ENCODE peak calls at places on chromosomes 7 and 10, in eight cellular contexts. One of them, this sample, is unnamed.

GRCh38 chr7:95269640-95270039 is 54.7 kb downstream of the PON1 start:
- DNase-seq in neural crest cell: no peak
- DNase-seq in CD4-positive, alpha-beta T cell: no peak
- DNase-seq in fibroblast of mammary gland: no peak
- DNase-seq in tibial artery: no peak
- DNase-seq in dorsolateral prefrontal cortex: no peak
- DNase-seq in WERI-Rb-1: no peak
- DNase-seq in GM10248: no peak
- DNase-seq in this sample: no peak

GRCh38 chr10:62166331-62167154 is 102.1 kb downstream of the RTKN2 start:
- DNase-seq in neural crest cell: no peak
- DNase-seq in CD4-positive, alpha-beta T cell: no peak
- DNase-seq in fibroblast of mammary gland: peak
- DNase-seq in tibial artery: peak
- DNase-seq in dorsolateral prefrontal cortex: no peak
- DNase-seq in WERI-Rb-1: no peak
- DNase-seq in GM10248: peak
- DNase-seq in this sample: no peak

GRCh38 chr10:91378061-91378460 is 32.1 kb upstream of the HECTD2 start:
- DNase-seq in neural crest cell: no peak
- DNase-seq in CD4-positive, alpha-beta T cell: no peak
- DNase-seq in fibroblast of mammary gland: no peak
- DNase-seq in tibial artery: no peak
- DNase-seq in dorsolateral prefrontal cortex: no peak
- DNase-seq in WERI-Rb-1: no peak
- DNase-seq in GM10248: no peak
- DNase-seq in this sample: no peak

GRCh38 chr10:46237815-46238510 is 48.8 kb upstream of the ANTXRL start:
- DNase-seq in neural crest cell: no peak
- DNase-seq in CD4-positive, alpha-beta T cell: no peak
- DNase-seq in fibroblast of mammary gland: no peak
- DNase-seq in tibial artery: no peak
- DNase-seq in dorsolateral prefrontal cortex: no peak
- DNase-seq in WERI-Rb-1: no peak
- DNase-seq in GM10248: no peak
- DNase-seq in this sample: no peak

GRCh38 chr10:76085773-76086570 is 654.5 kb downstream of the LRMDA start:
- DNase-seq in neural crest cell: no peak
- DNase-seq in CD4-positive, alpha-beta T cell: no peak
- DNase-seq in fibroblast of mammary gland: no peak
- DNase-seq in tibial artery: no peak
- DNase-seq in dorsolateral prefrontal cortex: no peak
- DNase-seq in WERI-Rb-1: no peak
- DNase-seq in GM10248: no peak
- DNase-seq in this sample: no peak

GRCh38 chr10:4229106-4229505 is 444.1 kb upstream of the KLF6 start:
- DNase-seq in neural crest cell: no peak
- DNase-seq in CD4-positive, alpha-beta T cell: no peak
- DNase-seq in fibroblast of mammary gland: no peak
- DNase-seq in tibial artery: no peak
- DNase-seq in dorsolateral prefrontal cortex: no peak
- DNase-seq in WERI-Rb-1: no peak
- DNase-seq in GM10248: no peak
- DNase-seq in this sample: no peak

GRCh38 chr7:124679826-124680225 is 85.8 kb downstream of the GPR37 start:
- DNase-seq in neural crest cell: no peak
- DNase-seq in CD4-positive, alpha-beta T cell: no peak
- DNase-seq in fibroblast of mammary gland: no peak
- DNase-seq in tibial artery: no peak
- DNase-seq in dorsolateral prefrontal cortex: no peak
- DNase-seq in WERI-Rb-1: no peak
- DNase-seq in GM10248: no peak
- DNase-seq in this sample: no peak

GRCh38 chr10:75782463-75783248 is 351.2 kb downstream of the LRMDA start:
- DNase-seq in neural crest cell: no peak
- DNase-seq in CD4-positive, alpha-beta T cell: no peak
- DNase-seq in fibroblast of mammary gland: no peak
- DNase-seq in tibial artery: peak
- DNase-seq in dorsolateral prefrontal cortex: no peak
- DNase-seq in WERI-Rb-1: no peak
- DNase-seq in GM10248: no peak
- DNase-seq in this sample: no peak

GRCh38 chr10:30736685-30737232 is 107.2 kb upstream of the LYZL2 start:
- DNase-seq in neural crest cell: no peak
- DNase-seq in CD4-positive, alpha-beta T cell: no peak
- DNase-seq in fibroblast of mammary gland: peak
- DNase-seq in tibial artery: peak
- DNase-seq in dorsolateral prefrontal cortex: no peak
- DNase-seq in WERI-Rb-1: no peak
- DNase-seq in GM10248: peak
- DNase-seq in this sample: no peak

GRCh38 chr10:116687633-116688032 is 54.7 kb downstream of the HSPA12A start:
- DNase-seq in neural crest cell: no peak
- DNase-seq in CD4-positive, alpha-beta T cell: no peak
- DNase-seq in fibroblast of mammary gland: no peak
- DNase-seq in tibial artery: no peak
- DNase-seq in dorsolateral prefrontal cortex: no peak
- DNase-seq in WERI-Rb-1: no peak
- DNase-seq in GM10248: no peak
- DNase-seq in this sample: no peak

GRCh38 chr7:73342645-73343044 is 14.7 kb downstream of the FKBP6 start:
- DNase-seq in neural crest cell: no peak
- DNase-seq in CD4-positive, alpha-beta T cell: no peak
- DNase-seq in fibroblast of mammary gland: peak
- DNase-seq in tibial artery: no peak
- DNase-seq in dorsolateral prefrontal cortex: no peak
- DNase-seq in WERI-Rb-1: no peak
- DNase-seq in GM10248: no peak
- DNase-seq in this sample: no peak
- TF ChIP-seq CTCF in neural crest cell: peak
- TF ChIP-seq CTCF in CD4-positive, alpha-beta T cell: no peak
- TF ChIP-seq CTCF in fibroblast of mammary gland: peak
- TF ChIP-seq CTCF in tibial artery: peak
- TF ChIP-seq CTCF in dorsolateral prefrontal cortex: peak
- TF ChIP-seq CTCF in WERI-Rb-1: peak
- TF ChIP-seq CTCF in GM10248: no peak
- TF ChIP-seq CTCF in this sample: no peak

DNA sequence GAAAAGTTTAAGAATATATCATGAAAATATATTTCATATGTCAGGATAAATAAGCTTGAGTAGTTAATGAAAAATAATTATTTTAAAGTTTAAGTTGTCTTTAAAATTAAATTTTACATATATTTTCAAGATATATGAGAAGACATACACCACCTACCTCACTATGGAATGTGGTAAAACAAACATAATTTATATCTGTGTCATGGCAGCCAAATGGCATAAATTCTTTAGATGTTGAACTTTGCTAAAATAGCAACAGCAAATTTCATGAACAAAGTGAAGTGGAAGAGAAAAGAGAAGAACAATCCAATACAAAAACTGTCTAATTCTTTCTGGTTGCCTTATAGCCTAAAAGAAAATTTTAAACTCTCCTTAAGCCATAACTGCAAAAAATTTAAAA is 39.6 kb upstream of the SLC16A12 start:
- DNase-seq in neural crest cell: no peak
- DNase-seq in CD4-positive, alpha-beta T cell: no peak
- DNase-seq in fibroblast of mammary gland: no peak
- DNase-seq in tibial artery: no peak
- DNase-seq in dorsolateral prefrontal cortex: no peak
- DNase-seq in WERI-Rb-1: no peak
- DNase-seq in GM10248: no peak
- DNase-seq in this sample: no peak
- TF ChIP-seq CTCF in neural crest cell: no peak
- TF ChIP-seq CTCF in CD4-positive, alpha-beta T cell: no peak
- TF ChIP-seq CTCF in fibroblast of mammary gland: no peak
- TF ChIP-seq CTCF in tibial artery: no peak
- TF ChIP-seq CTCF in dorsolateral prefrontal cortex: no peak
- TF ChIP-seq CTCF in WERI-Rb-1: no peak
- TF ChIP-seq CTCF in GM10248: no peak
- TF ChIP-seq CTCF in this sample: no peak

DNA sequence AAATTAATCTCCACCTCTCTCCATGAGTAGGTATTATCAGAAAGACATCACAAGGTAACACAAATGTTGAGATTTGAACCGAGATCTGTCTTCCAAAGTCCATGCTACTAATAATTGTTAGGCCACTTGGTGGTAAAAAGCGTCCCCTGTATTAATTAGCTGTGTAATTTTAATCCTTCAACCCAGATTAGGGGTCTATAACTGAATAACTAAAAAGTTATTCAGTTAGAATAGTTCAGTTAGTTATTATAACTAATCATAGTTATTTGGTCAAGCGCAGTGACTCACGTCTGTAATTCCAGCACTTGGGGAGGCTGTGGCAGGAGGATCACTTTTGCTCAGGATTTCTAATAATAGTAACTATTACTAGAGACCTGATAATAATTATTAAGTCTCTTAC is 5.6 kb downstream of the PDSS1 start:
- DNase-seq in neural crest cell: no peak
- DNase-seq in CD4-positive, alpha-beta T cell: no peak
- DNase-seq in fibroblast of mammary gland: no peak
- DNase-seq in tibial artery: no peak
- DNase-seq in dorsolateral prefrontal cortex: no peak
- DNase-seq in WERI-Rb-1: no peak
- DNase-seq in GM10248: no peak
- DNase-seq in this sample: no peak
- TF ChIP-seq CTCF in neural crest cell: no peak
- TF ChIP-seq CTCF in CD4-positive, alpha-beta T cell: no peak
- TF ChIP-seq CTCF in fibroblast of mammary gland: no peak
- TF ChIP-seq CTCF in tibial artery: no peak
- TF ChIP-seq CTCF in dorsolateral prefrontal cortex: no peak
- TF ChIP-seq CTCF in WERI-Rb-1: no peak
- TF ChIP-seq CTCF in GM10248: no peak
- TF ChIP-seq CTCF in this sample: no peak

DNA sequence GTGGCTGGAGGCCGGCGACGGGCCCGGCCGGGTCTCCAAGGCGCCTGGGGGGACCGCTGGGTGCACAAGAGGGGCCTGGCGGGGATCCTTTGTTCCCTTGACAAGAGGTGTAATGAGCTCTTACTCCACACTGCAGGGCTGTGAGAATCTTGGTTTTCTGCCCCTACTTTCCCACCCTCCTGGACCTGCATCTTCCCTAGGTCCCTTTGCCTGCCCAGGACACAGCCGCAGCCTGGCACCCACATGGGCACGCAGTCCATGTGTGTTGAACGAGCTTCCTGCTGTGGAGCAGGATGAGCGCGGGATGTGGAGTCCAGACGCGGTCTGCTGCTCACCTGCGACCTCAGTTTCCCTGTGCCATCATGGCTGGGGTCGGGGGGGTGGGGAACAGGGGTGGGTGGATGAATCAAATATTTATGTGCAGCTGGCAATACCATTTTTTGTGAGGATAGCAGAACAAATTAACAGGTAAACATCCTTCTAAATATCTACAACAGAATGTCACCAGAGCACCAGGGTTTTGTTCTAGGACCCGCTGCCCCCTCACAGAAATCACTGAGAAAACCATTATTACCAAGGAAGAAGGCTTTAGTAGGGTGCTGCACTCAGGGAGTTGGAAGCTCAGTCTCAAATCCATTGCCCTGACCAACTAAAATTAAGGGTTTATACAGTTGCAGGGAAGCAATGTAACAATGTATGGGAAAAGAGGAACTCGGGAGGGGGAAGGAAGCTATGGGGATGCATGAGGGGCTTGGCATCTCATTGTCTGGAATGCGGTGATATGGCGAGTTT is 474 bp upstream of the NSMCE4A start:
- DNase-seq in neural crest cell: no peak
- DNase-seq in CD4-positive, alpha-beta T cell: no peak
- DNase-seq in fibroblast of mammary gland: no peak
- DNase-seq in tibial artery: no peak
- DNase-seq in dorsolateral prefrontal cortex: no peak
- DNase-seq in WERI-Rb-1: no peak
- DNase-seq in GM10248: no peak
- DNase-seq in this sample: no peak
- TF ChIP-seq CTCF in neural crest cell: no peak
- TF ChIP-seq CTCF in CD4-positive, alpha-beta T cell: peak
- TF ChIP-seq CTCF in fibroblast of mammary gland: no peak
- TF ChIP-seq CTCF in tibial artery: no peak
- TF ChIP-seq CTCF in dorsolateral prefrontal cortex: no peak
- TF ChIP-seq CTCF in WERI-Rb-1: no peak
- TF ChIP-seq CTCF in GM10248: peak
- TF ChIP-seq CTCF in this sample: peak

DNA sequence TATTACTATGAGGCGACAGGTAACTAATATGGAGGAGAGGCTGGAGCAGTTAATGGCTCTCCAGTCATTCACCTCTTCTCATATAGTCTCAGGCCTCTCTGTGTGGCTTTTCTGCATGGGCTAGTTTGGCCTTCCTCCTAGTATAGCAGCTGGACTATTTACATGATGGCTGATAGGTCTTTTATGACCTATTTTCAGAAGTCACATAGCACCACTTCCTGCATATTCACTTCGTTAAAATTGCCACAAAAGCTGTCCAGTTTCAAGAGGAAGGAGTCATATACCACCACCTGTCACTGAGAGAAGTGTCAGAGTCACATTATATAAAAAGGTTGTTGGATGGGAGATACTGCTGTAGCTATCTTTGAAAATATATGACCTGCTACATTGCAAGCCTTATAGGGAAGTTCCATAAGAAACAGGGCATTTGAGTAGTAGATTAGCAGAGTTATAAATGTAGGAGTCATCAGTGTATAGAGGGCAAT is 8.0 kb upstream of the DMTF1 start:
- DNase-seq in neural crest cell: no peak
- DNase-seq in CD4-positive, alpha-beta T cell: no peak
- DNase-seq in fibroblast of mammary gland: no peak
- DNase-seq in tibial artery: no peak
- DNase-seq in dorsolateral prefrontal cortex: no peak
- DNase-seq in WERI-Rb-1: no peak
- DNase-seq in GM10248: peak
- DNase-seq in this sample: no peak
- TF ChIP-seq CTCF in neural crest cell: no peak
- TF ChIP-seq CTCF in CD4-positive, alpha-beta T cell: no peak
- TF ChIP-seq CTCF in fibroblast of mammary gland: no peak
- TF ChIP-seq CTCF in tibial artery: no peak
- TF ChIP-seq CTCF in dorsolateral prefrontal cortex: no peak
- TF ChIP-seq CTCF in WERI-Rb-1: no peak
- TF ChIP-seq CTCF in GM10248: no peak
- TF ChIP-seq CTCF in this sample: no peak

This sample was measured in natural killer cell.